ENCODE peak calls at places on chromosome 12, in four cellular contexts. Z, G, O and Y are unnamed samples.

GRCh38 chr12:82708056-82708455 is 21.4 kb downstream of the TMTC2 start:
- DNase-seq in Z (no peak), G (no peak), O (no peak), Y (no peak)

GRCh38 chr12:84910549-84911241 is 1.9 kb downstream of the SLC6A15 start:
- DNase-seq in Z (peak), G (no peak), O (no peak), Y (no peak)

GRCh38 chr12:19074700-19075099 is 54.8 kb upstream of the PLEKHA5 start:
- DNase-seq in Z (no peak), G (no peak), O (no peak), Y (no peak)

GRCh38 chr12:122918827-122919226 is 22.9 kb upstream of the VPS37B start:
- DNase-seq in Z (no peak), G (no peak), O (no peak), Y (no peak)

GRCh38 chr12:89351489-89352241 is 636 bp downstream of the DUSP6 start:
- DNase-seq in Z (peak), G (no peak), O (no peak), Y (peak)

GRCh38 chr12:101795786-101796185 is 35.0 kb downstream of the GNPTAB start:
- DNase-seq in Z (no peak), G (no peak), O (no peak), Y (no peak)

GRCh38 chr12:64400041-64400440 is 4.2 kb upstream of the XPOT start:
- DNase-seq in Z (no peak), G (no peak), O (no peak), Y (peak)

GRCh38 chr12:92136883-92137582 is 8.6 kb downstream of the BTG1 start:
- DNase-seq in Z (no peak), G (peak), O (no peak), Y (peak)

GRCh38 chr12:124298685-124299410 is 4.0 kb downstream of the RFLNA start:
- DNase-seq in Z (no peak), G (no peak), O (no peak), Y (no peak)

GRCh38 chr12:122423258-122424165 is 1.0 kb upstream of the CLIP1 start:
- DNase-seq in Z (peak), G (peak), O (no peak), Y (peak)

DNA sequence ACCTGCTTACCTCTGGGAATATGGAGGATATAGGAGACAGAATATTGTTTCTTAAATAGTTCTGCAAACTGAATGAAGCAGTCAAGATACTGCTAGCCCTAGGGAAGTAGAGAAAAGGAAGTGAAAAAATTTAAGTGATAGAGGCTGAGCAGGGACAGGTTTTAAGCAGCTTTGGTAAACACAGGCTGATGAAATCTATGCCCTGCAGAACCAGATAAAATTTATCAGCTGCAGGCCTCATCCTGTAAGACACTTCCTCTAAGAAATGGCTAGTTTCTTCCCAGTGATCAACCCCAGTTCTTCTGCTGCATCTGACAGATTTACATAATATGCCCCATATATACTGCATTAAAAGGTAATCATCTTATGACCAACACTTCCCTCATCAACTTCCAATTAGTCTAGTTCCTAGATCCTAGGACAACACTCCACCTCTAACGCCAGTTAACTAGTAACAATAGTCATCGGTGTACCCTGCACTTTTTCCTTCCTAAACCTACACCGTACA is 1.3 kb upstream of the ESYT1 start:
- DNase-seq in Z (no peak), G (no peak), O (no peak), Y (no peak)
- TF ChIP-seq PBX3 in Z (no peak), G (no peak), O (no peak), Y (no peak)

GRCh38 chr12:104372048-104372720 is 68.6 kb downstream of the EID3 start:
- DNase-seq in Z (no peak), G (no peak), O (no peak), Y (peak)

GRCh38 chr12:104369708-104370107 is 66.2 kb downstream of the EID3 start:
- DNase-seq in Z (no peak), G (no peak), O (no peak), Y (peak)

GRCh38 chr12:104372721-104373335 is 69.3 kb downstream of the EID3 start:
- DNase-seq in Z (no peak), G (no peak), O (no peak), Y (no peak)

GRCh38 chr12:104374071-104374470 is 70.5 kb downstream of the EID3 start:
- DNase-seq in Z (no peak), G (no peak), O (no peak), Y (no peak)

GRCh38 chr12:104370989-104371870 is 67.7 kb downstream of the EID3 start:
- DNase-seq in Z (no peak), G (no peak), O (no peak), Y (peak)
- TF ChIP-seq PBX3 in Z (no peak), G (no peak), O (no peak), Y (no peak)

DNA sequence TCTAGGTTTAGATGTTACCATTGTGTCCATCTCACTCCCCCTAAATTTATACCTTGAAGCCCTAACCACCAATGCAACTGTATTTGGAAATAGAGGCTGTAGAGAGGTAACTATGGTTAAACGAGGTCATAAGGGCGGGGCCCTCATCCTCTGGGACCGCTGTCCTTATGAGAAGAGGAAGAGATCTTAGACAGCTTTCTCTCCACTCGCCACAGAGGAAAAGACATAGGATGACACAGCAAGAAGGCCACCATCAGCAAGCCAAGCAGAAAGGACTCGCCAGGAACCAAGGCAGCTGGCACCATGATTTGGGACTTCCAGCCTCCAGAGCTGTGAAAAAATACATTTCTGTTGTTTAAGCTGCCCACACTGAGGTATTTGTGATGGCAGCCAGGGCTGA is 30.4 kb upstream of the BCAT1 start:
- DNase-seq in Z (no peak), G (no peak), O (no peak), Y (no peak)
- TF ChIP-seq PBX3 in Z (no peak), G (no peak), O (no peak), Y (no peak)

DNA sequence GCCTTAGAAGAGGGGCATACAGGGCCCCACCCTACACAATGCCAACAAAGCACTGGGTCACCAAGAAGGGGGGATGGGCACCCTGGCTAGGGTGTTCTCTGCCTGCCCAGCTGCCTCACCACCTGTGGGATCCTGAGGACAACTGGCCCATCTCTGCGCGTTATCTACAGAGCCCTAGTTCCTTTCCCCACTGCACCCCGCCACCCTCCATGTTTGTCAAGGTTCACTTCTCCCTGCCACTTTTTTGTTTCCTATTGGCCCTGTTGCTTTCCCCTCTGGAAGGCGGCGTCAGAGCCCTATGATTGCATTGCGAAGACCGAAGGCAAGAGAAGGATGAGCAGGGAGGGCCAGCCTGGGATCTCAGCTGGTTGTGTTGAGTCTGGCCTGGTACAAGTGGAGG is 1.6 kb downstream of the SLC48A1 start:
- DNase-seq in Z (no peak), G (no peak), O (no peak), Y (no peak)
- TF ChIP-seq PBX3 in Z (no peak), G (no peak), O (no peak), Y (no peak)

GRCh38 chr12:1644113-1644512 is 15.1 kb downstream of the WNT5B start:
- DNase-seq in Z (no peak), G (no peak), O (no peak), Y (no peak)
- TF ChIP-seq PBX3 in Z (no peak), G (no peak), O (no peak), Y (no peak)